ENCODE peak calls at places on chromosomes 3 and 15, in seven cellular contexts. Q is uterus, O is tibial artery, Z is psoas muscle, A is pancreas, H is adrenal gland, X is hepatocyte. R is an unnamed sample. For H3K27me3, the result is how much of the 10 kb centered on the place peaks cover.

GRCh38 chr3:62318752-62319569 is 54.4 kb downstream of the FEZF2 start:
- DNase-seq in Q (peak), O (peak), Z (peak), A (peak), H (peak), X (peak), R (peak)

GRCh38 chr3:140292684-140293083 is 357.7 kb downstream of the CLSTN2 start:
- DNase-seq in Q (peak), O (peak), Z (peak), A (no peak), H (no peak), X (peak), R (no peak)

GRCh38 chr3:44415421-44415820 is 62.0 kb downstream of the ZNF445 start:
- DNase-seq in Q (no peak), O (no peak), Z (no peak), A (no peak), H (no peak), X (no peak), R (no peak)

GRCh38 chr15:101083336-101084045 is 164.3 kb downstream of the LRRK1 start:
- DNase-seq in Q (no peak), O (no peak), Z (no peak), A (no peak), H (no peak), X (no peak), R (no peak)

GRCh38 chr3:112640864-112641751 is at the start of gene CCDC80:
- DNase-seq in Q (peak), O (peak), Z (no peak), A (no peak), H (no peak), X (peak), R (no peak)

GRCh38 chr3:134849561-134849960 is 54.5 kb downstream of the EPHB1 start:
- DNase-seq in Q (no peak), O (no peak), Z (no peak), A (no peak), H (no peak), X (no peak), R (no peak)

GRCh38 chr3:73786346-73786807 is 161.6 kb upstream of the PDZRN3 start:
- DNase-seq in Q (peak), O (peak), Z (peak), A (no peak), H (peak), X (peak), R (no peak)

GRCh38 chr15:92112180-92112579 is 258.7 kb downstream of the SLCO3A1 start:
- DNase-seq in Q (no peak), O (no peak), Z (no peak), A (no peak), H (peak), X (no peak), R (no peak)

GRCh38 chr15:100818927-100819326 is 60.7 kb upstream of the ALDH1A3 start:
- DNase-seq in Q (peak), O (no peak), Z (no peak), A (no peak), H (no peak), X (peak), R (no peak)

GRCh38 chr3:17290894-17291293 is 406.1 kb downstream of the PLCL2 start:
- DNase-seq in Q (no peak), O (no peak), Z (no peak), A (no peak), H (peak), X (no peak), R (no peak)

GRCh38 chr3:122427857-122428471 is 12.1 kb upstream of the WDR5B start:
- DNase-seq in Q (no peak), O (no peak), Z (no peak), A (no peak), H (no peak), X (no peak), R (no peak)

GRCh38 chr3:12017487-12017886 is 13.3 kb downstream of the SYN2 start:
- DNase-seq in Q (no peak), O (no peak), Z (no peak), A (no peak), H (no peak), X (no peak), R (no peak)

GRCh38 chr3:17183951-17184550 is 299.3 kb downstream of the PLCL2 start:
- DNase-seq in Q (no peak), O (no peak), Z (no peak), A (no peak), H (no peak), X (no peak), R (no peak)

GRCh38 chr3:23455775-23456174 is 252.6 kb downstream of the UBE2E2 start:
- DNase-seq in Q (no peak), O (no peak), Z (no peak), A (no peak), H (no peak), X (no peak), R (no peak)

GRCh38 chr3:100033184-100033583 is 81.1 kb downstream of the FILIP1L start:
- DNase-seq in Q (no peak), O (no peak), Z (no peak), A (no peak), H (peak), X (peak), R (no peak)

GRCh38 chr15:25838191-25838870 is 24.8 kb downstream of the ATP10A start:
- DNase-seq in Q (no peak), O (no peak), Z (no peak), A (no peak), H (no peak), X (no peak), R (no peak)

GRCh38 chr15:95259513-95259912 is 1028.2 kb downstream of the MCTP2 start:
- DNase-seq in Q (peak), O (peak), Z (peak), A (no peak), H (peak), X (peak), R (peak)

GRCh38 chr3:133649486-133650068 is 12.2 kb downstream of the TOPBP1 start:
- DNase-seq in Q (no peak), O (no peak), Z (no peak), A (no peak), H (no peak), X (no peak), R (no peak)

GRCh38 chr3:121769246-121769645 is 19.7 kb upstream of the GOLGB1 start:
- DNase-seq in Q (no peak), O (no peak), Z (no peak), A (no peak), H (no peak), X (no peak), R (no peak)

GRCh38 chr15:50380089-50380488 is 25.1 kb upstream of the GABPB1 start:
- DNase-seq in Q (no peak), O (no peak), Z (no peak), A (no peak), H (no peak), X (no peak), R (no peak)

GRCh38 chr3:10772230-10773161 is 43.5 kb upstream of the SLC6A11 start:
- DNase-seq in Q (no peak), O (no peak), Z (no peak), A (no peak), H (no peak), X (no peak), R (no peak)

GRCh38 chr3:175346573-175347356 is 487.6 kb downstream of the NAALADL2 start:
- DNase-seq in Q (peak), O (peak), Z (peak), A (peak), H (peak), X (peak), R (no peak)

GRCh38 chr3:7188551-7188950 is 327.6 kb downstream of the GRM7 start:
- DNase-seq in Q (no peak), O (no peak), Z (no peak), A (no peak), H (no peak), X (no peak), R (no peak)

GRCh38 chr3:184361932-184362667 is 590 bp downstream of the POLR2H start:
- DNase-seq in Q (no peak), O (peak), Z (peak), A (peak), H (peak), X (peak), R (no peak)

GRCh38 chr3:87084868-87085267 is 93.9 kb upstream of the VGLL3 start:
- DNase-seq in Q (no peak), O (no peak), Z (no peak), A (no peak), H (no peak), X (no peak), R (no peak)

GRCh38 chr15:62624541-62625399 is 417.8 kb upstream of the TPM1 start:
- DNase-seq in Q (peak), O (no peak), Z (no peak), A (no peak), H (peak), X (no peak), R (no peak)

GRCh38 chr3:195007794-195008193 is 263.2 kb downstream of the XXYLT1 start:
- DNase-seq in Q (no peak), O (no peak), Z (no peak), A (no peak), H (no peak), X (no peak), R (no peak)

GRCh38 chr3:195048059-195048905 is 222.7 kb downstream of the XXYLT1 start:
- DNase-seq in Q (no peak), O (no peak), Z (peak), A (no peak), H (no peak), X (no peak), R (no peak)

GRCh38 chr3:65174713-65175112 is 486.9 kb upstream of the ADAMTS9 start:
- DNase-seq in Q (no peak), O (no peak), Z (no peak), A (no peak), H (no peak), X (no peak), R (no peak)

GRCh38 chr15:96138985-96139384 is 191.5 kb upstream of the NR2F2 start:
- DNase-seq in Q (no peak), O (no peak), Z (no peak), A (no peak), H (no peak), X (no peak), R (no peak)

GRCh38 chr3:52051444-52051843 is 4.9 kb downstream of the DUSP7 start:
- DNase-seq in Q (no peak), O (no peak), Z (no peak), A (no peak), H (peak), X (no peak), R (no peak)

GRCh38 chr3:140834266-140835037 is 107.2 kb upstream of the SLC25A36 start:
- DNase-seq in Q (no peak), O (no peak), Z (no peak), A (no peak), H (no peak), X (no peak), R (no peak)

GRCh38 chr15:89656116-89656815 is 999 bp upstream of the KIF7 start:
- DNase-seq in Q (no peak), O (peak), Z (no peak), A (no peak), H (no peak), X (no peak), R (no peak)
- H3K4me3 ChIP-seq in Q (no peak), O (no peak), Z (no peak), A (no peak), H (no peak), X (no peak), R (no peak)

GRCh38 chr3:111051354-111051753 is 20.3 kb upstream of the NECTIN3 start:
- DNase-seq in Q (no peak), O (no peak), Z (no peak), A (no peak), H (no peak), X (no peak), R (no peak)

GRCh38 chr3:111045564-111045963 is 26.1 kb upstream of the NECTIN3 start:
- DNase-seq in Q (no peak), O (no peak), Z (no peak), A (no peak), H (no peak), X (no peak), R (no peak)

GRCh38 chr3:111047053-111047452 is 24.6 kb upstream of the NECTIN3 start:
- DNase-seq in Q (no peak), O (no peak), Z (no peak), A (no peak), H (no peak), X (no peak), R (no peak)

DNA sequence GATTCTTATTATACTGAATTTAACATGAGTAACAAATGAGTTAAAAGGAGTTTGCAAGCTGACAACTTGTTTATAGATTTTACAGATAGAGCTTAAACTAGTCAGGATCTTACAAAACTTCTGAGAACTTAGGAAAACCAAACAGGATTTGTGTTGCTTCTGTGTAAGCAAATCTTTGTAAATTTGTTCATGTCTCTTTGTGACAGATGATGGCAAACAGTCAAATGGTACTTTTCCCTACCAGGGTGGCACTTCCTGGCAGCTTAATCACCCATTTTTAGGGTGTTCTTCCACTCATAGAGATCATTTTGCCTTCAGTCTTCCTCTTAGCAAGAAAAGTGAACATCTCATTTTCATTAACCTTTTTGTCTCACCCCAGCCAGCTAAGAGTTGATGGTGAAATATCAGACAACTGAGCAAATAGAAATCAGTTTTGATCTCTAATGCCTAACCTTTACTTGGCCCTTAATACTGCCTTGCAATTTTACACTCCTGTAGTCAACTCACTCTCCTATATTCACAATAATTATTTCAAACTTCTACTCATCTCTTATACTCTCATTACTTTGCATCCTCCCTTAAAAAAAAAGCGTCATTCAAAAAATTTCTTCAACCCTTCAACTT is 23.7 kb upstream of the NECTIN3 start:
- DNase-seq in Q (no peak), O (no peak), Z (no peak), A (no peak), H (no peak), X (no peak), R (no peak)
- H3K27ac ChIP-seq in Q (no peak), O (no peak), Z (no peak), A (no peak), H (no peak), X (no peak), R (no peak)

DNA sequence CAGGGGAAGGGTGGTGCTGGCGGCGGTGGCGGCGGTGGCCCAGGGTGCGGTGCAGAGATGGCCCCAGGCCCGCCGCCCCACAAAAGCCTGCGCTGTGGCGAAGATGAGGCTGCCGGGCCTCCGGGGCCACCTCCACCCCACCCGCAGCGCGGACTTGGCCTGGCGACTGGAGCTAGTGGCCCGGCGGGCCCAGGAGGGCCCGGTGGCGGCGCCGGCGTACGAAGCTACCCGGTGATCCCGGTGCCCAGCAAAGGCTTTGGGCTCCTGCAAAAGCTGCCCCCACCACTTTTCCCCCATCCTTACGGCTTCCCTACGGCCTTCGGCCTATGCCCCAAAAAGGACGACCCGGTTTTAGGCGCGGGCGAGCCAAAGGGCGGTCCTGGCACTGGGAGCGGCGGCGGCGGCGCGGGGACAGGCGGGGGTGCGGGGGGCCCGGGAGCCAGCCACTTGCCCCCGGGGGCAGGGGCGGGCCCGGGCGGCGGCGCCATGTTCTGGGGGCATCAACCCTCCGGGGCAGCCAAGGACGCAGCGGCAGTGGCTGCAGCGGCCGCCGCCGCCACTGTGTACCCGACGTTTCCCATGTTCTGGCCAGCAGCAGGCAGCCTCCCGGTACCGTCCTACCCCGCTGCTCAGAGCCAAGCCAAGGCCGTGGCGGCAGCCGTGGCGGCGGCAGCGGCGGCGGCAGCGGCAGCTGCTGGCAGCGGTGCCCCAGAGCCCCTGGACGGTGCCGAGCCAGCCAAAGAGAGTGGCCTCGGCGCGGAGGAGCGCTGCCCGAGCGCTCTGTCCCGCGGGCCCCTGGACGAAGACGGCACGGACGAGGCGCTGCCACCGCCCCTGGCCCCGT is 1.6 kb downstream of the SKOR1 start:
- DNase-seq in Q (no peak), O (no peak), Z (peak), A (no peak), H (no peak), X (no peak), R (no peak)
- H3K27me3 ChIP-seq in Q (half or more), O (under half), Z (half or more), A (half or more), H (half or more), X (half or more), R (under half)

DNA sequence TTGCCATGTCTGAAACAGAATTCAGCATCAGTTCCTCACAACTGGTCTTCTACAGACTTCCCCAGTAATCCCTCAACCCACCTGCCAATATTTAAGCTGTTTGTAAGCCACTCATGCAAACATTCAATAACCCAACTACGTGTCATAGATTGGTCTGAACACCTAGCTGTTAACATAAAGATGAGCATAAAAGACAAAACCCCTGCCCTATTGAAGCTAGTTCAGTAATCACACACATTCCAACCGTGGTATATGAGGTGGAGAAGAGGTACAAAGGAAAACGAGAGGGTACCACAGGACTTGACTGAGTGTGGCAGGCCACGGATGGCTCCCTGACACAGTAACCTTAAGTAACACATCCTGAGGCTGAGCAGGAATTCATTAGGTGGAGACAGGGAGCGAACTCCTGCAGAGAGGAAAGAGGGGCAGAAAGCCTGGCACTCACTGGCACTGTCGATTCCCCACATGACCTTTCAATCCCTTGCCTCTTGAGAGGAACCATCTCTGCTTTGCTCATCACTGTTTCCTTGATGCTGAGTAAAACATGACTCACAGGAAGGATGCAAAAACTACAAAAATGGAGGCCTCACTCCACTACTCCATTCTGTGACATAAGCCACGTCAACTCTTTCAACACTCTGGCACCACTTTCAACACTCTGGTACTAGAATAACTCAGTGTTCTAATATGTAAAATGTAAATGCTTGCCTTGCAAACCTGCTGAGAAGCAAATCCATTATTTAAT is 31.3 kb downstream of the RPN1 start:
- DNase-seq in Q (no peak), O (no peak), Z (no peak), A (no peak), H (no peak), X (no peak), R (no peak)
- H3K4me3 ChIP-seq in Q (no peak), O (no peak), Z (peak), A (no peak), H (no peak), X (no peak), R (no peak)

GRCh38 chr15:79541176-79541575 is 109.0 kb downstream of the MINAR1 start:
- DNase-seq in Q (no peak), O (no peak), Z (no peak), A (no peak), H (no peak), X (no peak), R (no peak)
- H3K27ac ChIP-seq in Q (no peak), O (no peak), Z (no peak), A (no peak), H (no peak), X (no peak), R (no peak)

GRCh38 chr15:60184579-60184978 is 180.5 kb downstream of the FOXB1 start:
- DNase-seq in Q (no peak), O (no peak), Z (no peak), A (no peak), H (no peak), X (peak), R (no peak)
- H3K27me3 ChIP-seq in Q (under half), O (under half), Z (under half), A (under half), H (under half), X (under half), R (under half)

GRCh38 chr3:119297169-119297568 is 3.0 kb downstream of the ARHGAP31 start:
- DNase-seq in Q (no peak), O (no peak), Z (no peak), A (no peak), H (no peak), X (no peak), R (no peak)
- H3K4me3 ChIP-seq in Q (peak), O (no peak), Z (peak), A (no peak), H (peak), X (no peak), R (no peak)

GRCh38 chr15:52071570-52071969 is 41.0 kb downstream of the BCL2L10 start:
- DNase-seq in Q (no peak), O (no peak), Z (no peak), A (no peak), H (no peak), X (peak), R (no peak)
- H3K27ac ChIP-seq in Q (no peak), O (no peak), Z (no peak), A (no peak), H (no peak), X (peak), R (no peak)

DNA sequence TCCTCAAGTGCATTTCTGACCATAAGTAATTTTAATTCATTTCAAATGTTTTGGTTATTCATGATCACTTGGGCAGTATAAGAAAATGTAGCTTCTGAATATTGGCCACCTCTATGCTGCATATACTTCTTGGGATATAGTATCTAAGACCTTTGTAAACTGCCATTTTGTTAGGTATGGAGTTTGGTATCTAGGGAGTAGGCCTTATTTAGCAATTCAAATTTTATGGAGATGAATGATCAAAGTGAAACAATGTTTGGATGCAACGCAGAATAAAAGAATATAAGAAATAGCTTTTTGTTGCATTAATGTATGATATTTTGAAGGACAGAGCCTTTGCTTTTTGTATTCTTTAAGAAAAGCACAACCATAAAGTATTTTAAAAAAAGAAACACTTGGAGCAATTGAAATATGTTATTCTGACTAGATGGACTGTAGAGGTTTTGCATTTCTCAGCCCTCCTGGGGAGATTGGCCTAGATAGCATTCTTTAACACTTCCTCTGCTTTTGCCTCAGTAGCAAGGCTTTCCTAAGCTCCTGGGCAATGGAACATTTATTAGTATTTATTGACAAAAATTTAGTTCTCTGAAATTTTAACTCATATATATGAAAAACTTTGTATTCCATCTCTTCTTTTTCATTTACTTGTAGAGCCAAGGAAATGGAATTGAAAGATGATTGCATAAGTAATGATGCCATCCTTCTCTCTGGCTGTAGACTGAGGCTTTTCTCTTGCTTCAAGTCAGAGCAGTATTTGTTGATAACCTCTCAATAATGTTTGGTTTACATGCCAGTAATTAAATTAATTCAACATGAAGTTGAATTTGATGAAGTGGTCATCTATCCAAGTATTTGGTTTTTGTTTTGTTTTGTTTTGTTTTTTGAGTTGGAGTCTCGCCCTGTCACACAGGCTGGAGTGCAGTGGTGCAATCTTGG is 61.8 kb upstream of the UTS2B start:
- DNase-seq in Q (no peak), O (no peak), Z (no peak), A (no peak), H (no peak), X (no peak), R (no peak)
- H3K27me3 ChIP-seq in Q (under half), O (under half), Z (under half), A (under half), H (under half), X (under half), R (under half)